ENCODE peak calls at places on chromosome 9, in five cellular contexts. J is activated CD8-positive, alpha-beta memory T cell treated with anti-CD3 and anti-CD28 coated beads, Interleukin-2, amount 50 U/mL, for 48 hours; Q is stimulated activated CD8-positive, alpha-beta memory T cell treated with anti-CD3 and anti-CD28 coated beads, Interleukin-15, amount 100 ng/mL, for 1 hour; H is left colon; S is uterus. X is an unnamed sample.

GRCh38 chr9:36928670-36929349 is 105.3 kb downstream of the PAX5 start:
- DNase-seq in J (peak), Q (no peak), H (no peak), S (no peak), X (peak)

GRCh38 chr9:13410566-13411031 is 131.1 kb upstream of the MPDZ start:
- DNase-seq in J (no peak), Q (no peak), H (no peak), S (no peak), X (peak)

GRCh38 chr9:135147473-135147805 is 60.0 kb downstream of the OLFM1 start:
- DNase-seq in J (no peak), Q (no peak), H (no peak), S (no peak), X (no peak)

GRCh38 chr9:116007824-116008223 is 145.8 kb upstream of the PAPPA start:
- DNase-seq in J (no peak), Q (no peak), H (no peak), S (no peak), X (no peak)

GRCh38 chr9:121455527-121456239 is 44.0 kb downstream of the GGTA1 start:
- DNase-seq in J (peak), Q (peak), H (no peak), S (no peak), X (no peak)

GRCh38 chr9:111966324-111966723 is 69.7 kb downstream of the UGCG start:
- DNase-seq in J (no peak), Q (no peak), H (no peak), S (no peak), X (no peak)

GRCh38 chr9:122370869-122371467 is at the start of gene PTGS1:
- DNase-seq in J (no peak), Q (no peak), H (peak), S (no peak), X (peak)

GRCh38 chr9:14029811-14030210 is 284.1 kb downstream of the NFIB start:
- DNase-seq in J (no peak), Q (no peak), H (no peak), S (no peak), X (peak)

GRCh38 chr9:90393355-90394152 is 249.1 kb downstream of the DIRAS2 start:
- DNase-seq in J (no peak), Q (no peak), H (no peak), S (no peak), X (no peak)

GRCh38 chr9:15231788-15232635 is 75.0 kb downstream of the TTC39B start:
- DNase-seq in J (no peak), Q (no peak), H (no peak), S (no peak), X (peak)

GRCh38 chr9:4097991-4098390 is 201.9 kb downstream of the GLIS3 start:
- DNase-seq in J (no peak), Q (no peak), H (no peak), S (no peak), X (no peak)

GRCh38 chr9:38339087-38339486 is 53.4 kb upstream of the ALDH1B1 start:
- DNase-seq in J (no peak), Q (no peak), H (no peak), S (no peak), X (no peak)

GRCh38 chr9:70701163-70701562 is 286.7 kb upstream of the KLF9 start:
- DNase-seq in J (no peak), Q (no peak), H (no peak), S (no peak), X (no peak)

GRCh38 chr9:129323999-129324553 is 146.0 kb upstream of the IER5L start:
- DNase-seq in J (no peak), Q (no peak), H (no peak), S (peak), X (no peak)

GRCh38 chr9:117616436-117616835 is 87.8 kb upstream of the TLR4 start:
- DNase-seq in J (no peak), Q (no peak), H (no peak), S (no peak), X (no peak)

GRCh38 chr9:117178596-117179111 is 236.2 kb downstream of the ASTN2 start:
- DNase-seq in J (no peak), Q (no peak), H (no peak), S (no peak), X (no peak)

GRCh38 chr9:89505795-89506385 is 8.0 kb upstream of the SEMA4D start:
- DNase-seq in J (no peak), Q (no peak), H (no peak), S (no peak), X (peak)

GRCh38 chr9:99556998-99557397 is 264.7 kb upstream of the NR4A3 start:
- DNase-seq in J (no peak), Q (no peak), H (no peak), S (no peak), X (no peak)

GRCh38 chr9:134775552-134775951 is 105.1 kb upstream of the FCN2 start:
- DNase-seq in J (no peak), Q (no peak), H (no peak), S (no peak), X (no peak)

GRCh38 chr9:126587187-126588185 is 26.2 kb upstream of the LMX1B start:
- DNase-seq in J (no peak), Q (no peak), H (no peak), S (no peak), X (peak)

GRCh38 chr9:130919559-130920145 is 19.4 kb downstream of the FIBCD1 start:
- DNase-seq in J (no peak), Q (no peak), H (no peak), S (no peak), X (no peak)

GRCh38 chr9:128940271-128940921 is 7.0 kb downstream of the DOLK start:
- DNase-seq in J (no peak), Q (no peak), H (no peak), S (no peak), X (peak)

GRCh38 chr9:272251-273213 is 57.9 kb downstream of the DOCK8 start:
- DNase-seq in J (peak), Q (peak), H (peak), S (peak), X (no peak)

GRCh38 chr9:107816187-107817021 is 326.8 kb upstream of the KLF4 start:
- DNase-seq in J (no peak), Q (no peak), H (no peak), S (no peak), X (no peak)

GRCh38 chr9:16825971-16826370 is 44.5 kb downstream of the BNC2 start:
- DNase-seq in J (no peak), Q (no peak), H (no peak), S (no peak), X (no peak)

GRCh38 chr9:34545497-34545896 is 22.7 kb upstream of the ENHO start:
- DNase-seq in J (peak), Q (no peak), H (no peak), S (no peak), X (no peak)

GRCh38 chr9:34652608-34653007 is 623 bp downstream of the IL11RA start:
- DNase-seq in J (no peak), Q (no peak), H (no peak), S (no peak), X (no peak)

GRCh38 chr9:101376117-101376866 is 8.5 kb downstream of the BAAT start:
- DNase-seq in J (no peak), Q (no peak), H (no peak), S (peak), X (no peak)

GRCh38 chr9:91117959-91118651 is 243.6 kb downstream of the AUH start:
- DNase-seq in J (no peak), Q (no peak), H (peak), S (peak), X (peak)

GRCh38 chr9:131709741-131710499 is 30.0 kb downstream of the RAPGEF1 start:
- DNase-seq in J (no peak), Q (no peak), H (no peak), S (no peak), X (peak)

GRCh38 chr9:84781431-84781830 is 111.9 kb downstream of the NTRK2 start:
- DNase-seq in J (no peak), Q (no peak), H (no peak), S (no peak), X (peak)

GRCh38 chr9:116653580-116654355 is 33.3 kb upstream of the TRIM32 start:
- DNase-seq in J (no peak), Q (no peak), H (no peak), S (no peak), X (no peak)

GRCh38 chr9:89661956-89662717 is 57.3 kb downstream of the GADD45G start:
- DNase-seq in J (no peak), Q (no peak), H (peak), S (peak), X (peak)

GRCh38 chr9:15249042-15249818 is 57.8 kb downstream of the TTC39B start:
- DNase-seq in J (no peak), Q (no peak), H (no peak), S (no peak), X (peak)

GRCh38 chr9:120983259-120983837 is 56.8 kb upstream of the TRAF1 start:
- DNase-seq in J (no peak), Q (no peak), H (no peak), S (no peak), X (no peak)

GRCh38 chr9:133477992-133478850 is 678 bp downstream of the SLC2A6 start:
- DNase-seq in J (peak), Q (no peak), H (no peak), S (no peak), X (peak)

GRCh38 chr9:99019523-99020331 is 76.0 kb downstream of the COL15A1 start:
- DNase-seq in J (no peak), Q (no peak), H (no peak), S (peak), X (peak)

GRCh38 chr9:27425827-27426716 is 98.0 kb upstream of the IFNK start:
- DNase-seq in J (no peak), Q (no peak), H (no peak), S (no peak), X (no peak)